ENCODE peak calls at places on chromosomes 1 and 21, in four cellular contexts. R is spleen, T is stomach, C is body of pancreas. B is an unnamed sample.

GRCh38 chr1:31897534-31898100 is 40.6 kb downstream of the PTP4A2 start:
- DNase-seq in R (no peak), T (no peak), C (no peak), B (no peak)

GRCh38 chr1:166300767-166301166 is 134.0 kb upstream of the FAM78B start:
- DNase-seq in R (no peak), C (no peak), T (no peak), B (no peak)

GRCh38 chr1:30599721-30600120 is 123.7 kb downstream of the MATN1 start:
- DNase-seq in T (no peak), R (no peak), C (no peak), B (peak; percentile 89)

GRCh38 chr1:246971322-246971721 is 36.5 kb downstream of the ZNF695 start:
- DNase-seq in R (peak; percentile 81), T (peak; percentile 63), C (peak; percentile 56), B (no peak)

GRCh38 chr1:1788646-1789431 is 10.6 kb upstream of the NADK start:
- DNase-seq in T (peak; percentile 62), R (no peak), C (no peak), B (no peak)

GRCh38 chr1:197725975-197726374 is 49.3 kb downstream of the DENND1B start:
- DNase-seq in R (no peak), C (no peak), T (no peak), B (no peak)

GRCh38 chr1:150152772-150153461 is 3.2 kb downstream of the PLEKHO1 start:
- DNase-seq in C (no peak), R (no peak), T (no peak), B (no peak)

GRCh38 chr1:12505176-12505575 is 112.8 kb downstream of the DHRS3 start:
- DNase-seq in T (no peak), C (no peak), R (no peak), B (no peak)

GRCh38 chr1:12147116-12147753 is 19.6 kb upstream of the TNFRSF1B start:
- DNase-seq in C (no peak), T (no peak), R (no peak), B (no peak)

GRCh38 chr1:117685936-117686806 is 80.3 kb downstream of the TENT5C start:
- DNase-seq in C (peak; percentile 25), T (no peak), R (no peak), B (no peak)

GRCh38 chr21:34869541-34869940 is 179.6 kb downstream of the RUNX1 start:
- DNase-seq in C (no peak), R (no peak), T (no peak), B (peak; percentile 86)

GRCh38 chr1:212141404-212141803 is 105.9 kb downstream of the DTL start:
- DNase-seq in T (no peak), C (no peak), R (no peak), B (no peak)

GRCh38 chr1:18721776-18722175 is 91.1 kb downstream of the PAX7 start:
- DNase-seq in C (no peak), T (no peak), R (no peak), B (no peak)

GRCh38 chr1:214124281-214124805 is 136.6 kb downstream of the PROX1 start:
- DNase-seq in T (no peak), R (no peak), C (no peak), B (no peak)

GRCh38 chr1:22712502-22713271 is 2.0 kb downstream of the EPHB2 start:
- DNase-seq in T (no peak), C (no peak), R (no peak), B (no peak)

GRCh38 chr1:200428482-200429205 is 18.8 kb upstream of the ZNF281 start:
- DNase-seq in T (no peak), R (no peak), C (no peak), B (no peak)

GRCh38 chr1:111127923-111128643 is 11.8 kb downstream of the DRAM2 start:
- DNase-seq in T (no peak), C (no peak), R (no peak), B (no peak)

GRCh38 chr1:111620412-111620971 is 903 bp downstream of the RAP1A start:
- DNase-seq in C (no peak), R (no peak), T (no peak), B (no peak)

GRCh38 chr1:185939142-185939541 is 205.0 kb downstream of the HMCN1 start:
- DNase-seq in R (no peak), T (no peak), C (no peak), B (no peak)

GRCh38 chr1:58590019-58590418 is 13.0 kb upstream of the TACSTD2 start:
- DNase-seq in R (no peak), T (no peak), C (no peak), B (no peak)

GRCh38 chr1:16484931-16485330 is 29.2 kb downstream of the RNU1-1 start:
- DNase-seq in R (peak; percentile 47), C (no peak), T (no peak), B (no peak)

GRCh38 chr21:38263493-38263892 is 6.7 kb downstream of the KCNJ15 start:
- DNase-seq in R (no peak), T (no peak), C (no peak), B (no peak)

GRCh38 chr1:202698276-202698675 is 12.0 kb downstream of the SYT2 start:
- DNase-seq in T (no peak), R (no peak), C (no peak), B (no peak)

GRCh38 chr1:1181129-1181937 is 7.7 kb downstream of the TTLL10 start:
- DNase-seq in T (no peak), C (no peak), R (no peak), B (no peak)

GRCh38 chr21:45306832-45307571 is 19.3 kb upstream of the POFUT2 start:
- DNase-seq in T (peak; percentile 51), C (peak; percentile 82), R (peak; percentile 78), B (no peak)

GRCh38 chr21:46009951-46010655 is 28.5 kb downstream of the COL6A1 start:
- DNase-seq in T (peak; percentile 17), R (no peak), C (no peak), B (no peak)

GRCh38 chr1:151568626-151569088 is 28.5 kb downstream of the TUFT1 start:
- DNase-seq in T (no peak), R (no peak), C (no peak), B (no peak)

GRCh38 chr1:16161717-16162116 is 5.8 kb upstream of the EPHA2 start:
- DNase-seq in C (no peak), T (no peak), R (no peak), B (no peak)

GRCh38 chr1:202160377-202160940 is at the start of gene PTPN7:
- DNase-seq in R (peak; percentile 96), T (peak; percentile 39), C (no peak), B (no peak)

GRCh38 chr21:16551101-16551695 is 821.4 kb downstream of the USP25 start:
- DNase-seq in R (no peak), T (no peak), C (no peak), B (no peak)

GRCh38 chr1:89454845-89455521 is 69.6 kb upstream of the LRRC8B start:
- DNase-seq in R (no peak), T (peak; percentile 52), C (peak; percentile 31), B (no peak)

GRCh38 chr1:25642710-25643109 is 26.1 kb downstream of the MAN1C1 start:
- DNase-seq in R (peak; percentile 87), T (peak; percentile 44), C (no peak), B (peak; percentile 88)

GRCh38 chr1:171801395-171801990 is 20.0 kb downstream of the METTL13 start:
- DNase-seq in C (no peak), R (no peak), T (no peak), B (no peak)

GRCh38 chr1:151311589-151312331 is 15.5 kb downstream of the PI4KB start:
- DNase-seq in C (peak; percentile 75), R (no peak), T (peak; percentile 67), B (peak; percentile 92)

DNA sequence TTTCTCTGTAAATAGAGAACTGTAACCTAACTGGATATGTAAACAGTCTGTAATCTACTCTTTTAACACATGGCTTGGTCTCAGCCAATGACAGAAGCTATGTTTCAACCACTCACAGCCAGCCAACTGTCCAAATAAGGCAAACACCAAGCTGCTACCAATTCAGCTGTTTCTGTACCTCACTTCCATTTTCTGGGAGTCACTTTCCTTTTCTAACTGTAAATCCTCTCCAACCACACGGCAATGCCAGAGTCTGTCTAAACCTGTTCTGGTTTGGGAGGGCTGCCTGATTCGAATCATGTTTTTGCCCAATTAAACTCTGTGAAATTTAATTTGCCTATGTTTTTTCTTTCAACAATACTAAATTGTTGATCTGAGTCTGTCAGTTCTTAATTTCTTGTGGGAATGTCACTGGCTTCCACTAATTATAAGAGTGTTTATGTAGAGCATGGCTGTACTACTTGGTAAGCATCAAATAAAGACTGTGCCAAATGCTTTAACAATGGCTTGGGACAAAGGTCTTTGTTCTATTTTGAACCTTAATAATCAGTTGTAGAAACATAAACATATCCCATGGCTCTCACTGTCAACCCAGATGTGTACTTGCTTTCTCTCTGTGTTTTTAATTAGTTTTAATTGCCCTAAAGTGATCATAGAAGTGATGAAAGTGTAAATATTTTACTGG is 1144.5 kb upstream of the TMPRSS15 start:
- DNase-seq in R (no peak), T (no peak), C (no peak), B (no peak)
- H3K27ac ChIP-seq in R (no peak overlapping the region), T (no peak overlapping the region), C (no peak overlapping the region), B (no peak overlapping the region)

GRCh38 chr1:196650403-196650802 is 1.4 kb upstream of the CFH start:
- DNase-seq in R (no peak), C (no peak), T (no peak), B (no peak)
- H3K4me3 ChIP-seq in R (no peak overlapping the region), C (no peak overlapping the region), T (no peak overlapping the region), B (no peak overlapping the region)

GRCh38 chr1:100785399-100786082 is 66.0 kb downstream of the VCAM1 start:
- DNase-seq in T (no peak), R (no peak), C (no peak), B (no peak)
- TF ChIP-seq POLR2A in T (no peak), R (no peak), C (no peak), B (no peak)

DNA sequence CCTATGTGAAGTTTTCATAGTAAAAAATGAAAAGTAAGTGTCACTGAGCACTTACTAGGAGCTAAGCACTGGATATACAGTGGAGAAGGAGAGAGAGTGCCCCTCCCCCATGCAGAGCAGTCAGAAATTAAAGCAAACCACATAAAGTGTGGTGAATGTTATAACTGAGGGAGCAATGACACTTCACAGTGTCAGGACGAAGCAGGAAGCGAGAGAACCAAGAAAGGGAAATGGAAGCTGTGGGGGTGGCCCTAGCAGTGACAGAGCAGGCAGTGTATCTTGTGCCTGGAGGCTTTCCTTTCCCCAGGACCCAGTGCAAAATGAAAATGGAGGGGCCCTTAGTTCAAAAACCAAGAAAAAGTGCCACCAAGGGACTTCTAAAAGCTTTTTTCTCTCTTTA is 21.5 kb upstream of the RCAN3 start:
- DNase-seq in R (peak; percentile 81), C (no peak), T (no peak), B (no peak)
- H3K27ac ChIP-seq in R (peak overlapping the region; percentile 60), C (no peak overlapping the region), T (no peak overlapping the region), B (no peak overlapping the region)

GRCh38 chr1:47224676-47225399 is 7.2 kb downstream of the TAL1 start:
- DNase-seq in T (no peak), C (no peak), R (no peak), B (no peak)

GRCh38 chr1:47223921-47224675 is 7.9 kb downstream of the TAL1 start:
- DNase-seq in C (no peak), T (no peak), R (no peak), B (no peak)

GRCh38 chr1:47225430-47226100 is 6.5 kb downstream of the TAL1 start:
- DNase-seq in R (no peak), T (no peak), C (no peak), B (no peak)

GRCh38 chr1:47227370-47228232 is 4.4 kb downstream of the TAL1 start:
- DNase-seq in R (no peak), C (no peak), T (no peak), B (no peak)

GRCh38 chr1:47226121-47226977 is 5.7 kb downstream of the TAL1 start:
- DNase-seq in T (no peak), R (no peak), C (no peak), B (no peak)
- H3K4me3 ChIP-seq in T (peak overlapping the region; percentile 36), R (peak overlapping the region; percentile 38), C (no peak overlapping the region), B (peak overlapping the region; percentile 45)